ENCODE peak calls at places on chromosome 9, in eight cellular contexts. L is mucosa of descending colon, N is lower lobe of right lung, V is GM12865, O is fibroblast of mammary gland, X is neural progenitor cell, J is astrocyte, K is tibial artery. A is an unnamed sample.

GRCh38 chr9:91186311-91187101 is 175.2 kb downstream of the AUH start:
- DNase-seq in L (no peak), N (no peak), V (no peak), O (peak), X (no peak), J (peak), K (no peak), A (no peak)

GRCh38 chr9:36317766-36318165 is 59.5 kb upstream of the GNE start:
- DNase-seq in L (peak), N (peak), V (no peak), O (no peak), X (no peak), J (no peak), K (no peak), A (no peak)

GRCh38 chr9:18189876-18190670 is 283.9 kb upstream of the ADAMTSL1 start:
- DNase-seq in L (no peak), N (no peak), V (no peak), O (no peak), X (no peak), J (no peak), K (no peak), A (no peak)

GRCh38 chr9:86239053-86239770 is 20.2 kb downstream of the C9orf153 start:
- DNase-seq in L (no peak), N (no peak), V (no peak), O (peak), X (no peak), J (no peak), K (no peak), A (no peak)

GRCh38 chr9:125121156-125121555 is 22.2 kb downstream of the SCAI start:
- DNase-seq in L (no peak), N (no peak), V (no peak), O (no peak), X (no peak), J (peak), K (no peak), A (no peak)

GRCh38 chr9:93642961-93643360 is 66.6 kb downstream of the PHF2 start:
- DNase-seq in L (no peak), N (no peak), V (no peak), O (peak), X (no peak), J (peak), K (no peak), A (no peak)

GRCh38 chr9:119501374-119501773 is 132.1 kb upstream of the BRINP1 start:
- DNase-seq in L (no peak), N (no peak), V (no peak), O (no peak), X (no peak), J (no peak), K (no peak), A (no peak)

GRCh38 chr9:111067472-111067871 is 29.2 kb upstream of the LPAR1 start:
- DNase-seq in L (no peak), N (no peak), V (no peak), O (no peak), X (no peak), J (no peak), K (no peak), A (no peak)

GRCh38 chr9:89916001-89916635 is 311.3 kb downstream of the GADD45G start:
- DNase-seq in L (no peak), N (no peak), V (no peak), O (no peak), X (peak), J (peak), K (no peak), A (peak)

GRCh38 chr9:34387239-34387638 is 10.5 kb upstream of the MYORG start:
- DNase-seq in L (no peak), N (no peak), V (no peak), O (no peak), X (no peak), J (no peak), K (no peak), A (no peak)

GRCh38 chr9:131813116-131813515 is 73.2 kb upstream of the RAPGEF1 start:
- DNase-seq in L (no peak), N (no peak), V (no peak), O (peak), X (no peak), J (peak), K (no peak), A (no peak)

GRCh38 chr9:18520395-18520794 is 46.4 kb downstream of the ADAMTSL1 start:
- DNase-seq in L (no peak), N (no peak), V (no peak), O (peak), X (no peak), J (peak), K (no peak), A (no peak)

GRCh38 chr9:99870126-99870525 is 36.3 kb upstream of the STX17 start:
- DNase-seq in L (no peak), N (no peak), V (no peak), O (peak), X (no peak), J (peak), K (no peak), A (no peak)

GRCh38 chr9:73014011-73014410 is 61.2 kb upstream of the ALDH1A1 start:
- DNase-seq in L (no peak), N (no peak), V (no peak), O (no peak), X (no peak), J (no peak), K (no peak), A (no peak)

GRCh38 chr9:107000218-107000617 is 137.3 kb downstream of the ZNF462 start:
- DNase-seq in L (no peak), N (no peak), V (no peak), O (no peak), X (no peak), J (no peak), K (no peak), A (no peak)

GRCh38 chr9:98708103-98708932 is 417 bp downstream of the GABBR2 start:
- DNase-seq in L (no peak), N (no peak), V (no peak), O (no peak), X (no peak), J (no peak), K (no peak), A (peak)

GRCh38 chr9:22067196-22067595 is 58.1 kb upstream of the CDKN2B start:
- DNase-seq in L (no peak), N (no peak), V (no peak), O (no peak), X (no peak), J (peak), K (no peak), A (no peak)

GRCh38 chr9:120914410-120914809 is 12.2 kb downstream of the TRAF1 start:
- DNase-seq in L (no peak), N (no peak), V (no peak), O (no peak), X (no peak), J (no peak), K (no peak), A (no peak)

GRCh38 chr9:20898885-20899554 is 132.4 kb downstream of the HACD4 start:
- DNase-seq in L (no peak), N (no peak), V (no peak), O (peak), X (no peak), J (peak), K (no peak), A (no peak)

GRCh38 chr9:127447416-127448111 is 3.6 kb downstream of the RPL12 start:
- DNase-seq in L (no peak), N (no peak), V (no peak), O (no peak), X (no peak), J (peak), K (no peak), A (no peak)

GRCh38 chr9:117546894-117547293 is 132.0 kb upstream of the ASTN2 start:
- DNase-seq in L (peak), N (no peak), V (peak), O (no peak), X (no peak), J (no peak), K (no peak), A (no peak)

GRCh38 chr9:117678882-117679281 is 25.3 kb upstream of the TLR4 start:
- DNase-seq in L (peak), N (no peak), V (peak), O (peak), X (no peak), J (peak), K (no peak), A (no peak)

GRCh38 chr9:23934291-23934690 is 108.3 kb upstream of the ELAVL2 start:
- DNase-seq in L (no peak), N (no peak), V (no peak), O (no peak), X (no peak), J (no peak), K (no peak), A (no peak)

GRCh38 chr9:137394866-137395665 is 27.9 kb downstream of the EXD3 start:
- DNase-seq in L (no peak), N (no peak), V (no peak), O (no peak), X (peak), J (no peak), K (no peak), A (no peak)

GRCh38 chr9:93297659-93298497 is 113.9 kb downstream of the WNK2 start:
- DNase-seq in L (no peak), N (peak), V (no peak), O (no peak), X (no peak), J (no peak), K (no peak), A (no peak)

GRCh38 chr9:31848505-31849285 is 535.7 kb upstream of the ACO1 start:
- DNase-seq in L (no peak), N (peak), V (no peak), O (no peak), X (no peak), J (no peak), K (no peak), A (no peak)

DNA sequence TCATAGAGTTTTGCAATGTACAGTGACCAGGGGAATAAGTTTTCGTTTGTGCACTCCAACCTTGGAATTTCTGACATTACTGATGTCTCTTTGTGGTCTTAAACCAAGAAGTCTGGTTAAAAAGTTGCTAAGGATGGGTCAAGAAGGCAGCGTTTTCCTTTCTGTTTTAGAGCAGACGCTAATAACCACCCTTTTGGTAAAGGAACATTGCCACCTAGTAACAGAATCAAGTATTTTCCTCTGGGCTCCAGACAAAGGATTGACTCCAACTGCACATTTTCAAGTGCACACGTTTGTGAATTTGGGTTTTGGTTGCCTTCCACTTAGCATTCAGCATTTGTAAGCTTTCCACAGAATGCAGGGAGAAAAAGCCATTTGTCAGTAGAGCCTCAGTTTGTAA is 22.2 kb upstream of the CEP78 start:
- DNase-seq in L (no peak), N (no peak), V (peak), O (peak), X (peak), J (peak), K (no peak), A (no peak)
- TF ChIP-seq CTCF in L (no peak), N (peak), V (peak), O (peak), X (peak), J (peak), K (no peak), A (no peak)

DNA sequence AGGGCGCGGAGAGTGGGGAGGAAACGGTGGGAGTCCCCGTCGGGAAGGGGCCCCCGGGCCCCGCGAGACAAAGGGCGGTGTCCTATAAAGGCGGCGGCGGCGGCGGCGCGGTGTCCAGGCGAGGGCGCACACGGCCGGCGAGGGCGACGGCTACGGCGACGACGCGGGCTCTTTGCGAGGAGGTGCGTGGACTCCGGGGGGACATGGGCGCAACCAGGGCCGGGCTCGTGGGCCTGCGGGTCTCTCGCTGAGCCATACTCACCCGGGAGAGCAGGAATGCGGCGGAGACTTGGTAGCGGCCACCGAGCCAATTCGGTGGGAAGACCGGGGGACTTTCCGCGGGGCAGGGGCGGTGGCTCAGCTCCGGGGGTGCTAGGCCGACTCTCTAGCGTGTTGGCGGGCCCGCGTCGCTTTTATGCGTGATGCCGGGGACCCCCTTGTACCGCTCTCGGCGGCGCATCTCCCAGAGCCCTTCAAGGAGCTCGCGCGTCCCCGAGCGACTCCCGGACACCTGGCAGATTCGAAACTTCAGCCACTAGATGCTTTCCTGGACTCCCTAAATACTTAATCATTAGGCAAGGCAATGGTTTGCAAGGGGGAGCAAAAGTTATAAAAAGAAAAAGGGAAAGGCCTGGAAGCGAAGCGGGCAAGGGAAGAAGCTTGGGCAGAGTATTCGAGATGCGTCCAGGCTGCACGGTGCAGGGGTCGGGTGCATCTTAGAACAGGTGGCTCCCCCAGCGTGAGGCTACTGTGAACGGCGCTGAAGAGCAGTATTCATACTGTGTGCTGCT is 5.9 kb upstream of the TAL2 start:
- DNase-seq in L (peak), N (no peak), V (peak), O (no peak), X (peak), J (no peak), K (no peak), A (peak)
- TF ChIP-seq CTCF in L (no peak), N (peak), V (peak), O (no peak), X (peak), J (no peak), K (no peak), A (no peak)

GRCh38 chr9:33011857-33012256 is 10.4 kb upstream of the APTX start:
- DNase-seq in L (no peak), N (no peak), V (no peak), O (no peak), X (no peak), J (no peak), K (no peak), A (no peak)

GRCh38 chr9:33014665-33015014 is 10.4 kb upstream of the DNAJA1 start:
- DNase-seq in L (no peak), N (no peak), V (no peak), O (no peak), X (no peak), J (no peak), K (no peak), A (no peak)

GRCh38 chr9:33012328-33013068 is 11.1 kb upstream of the APTX start:
- DNase-seq in L (no peak), N (no peak), V (no peak), O (no peak), X (no peak), J (no peak), K (no peak), A (no peak)

GRCh38 chr9:33017283-33018041 is 7.6 kb upstream of the DNAJA1 start:
- DNase-seq in L (no peak), N (no peak), V (peak), O (no peak), X (no peak), J (no peak), K (no peak), A (no peak)

GRCh38 chr9:33013962-33014664 is 11.0 kb upstream of the DNAJA1 start:
- DNase-seq in L (no peak), N (no peak), V (no peak), O (no peak), X (no peak), J (no peak), K (no peak), A (no peak)
- TF ChIP-seq CTCF in L (no peak), N (no peak), V (no peak), O (no peak), X (no peak), J (no peak), K (no peak), A (no peak)

GRCh38 chr9:122124528-122124927 is 31.4 kb upstream of the TTLL11 start:
- DNase-seq in L (no peak), N (no peak), V (no peak), O (no peak), X (no peak), J (no peak), K (no peak), A (no peak)

GRCh38 chr9:122127396-122127798 is 32.2 kb downstream of the NDUFA8 start:
- DNase-seq in L (no peak), N (no peak), V (no peak), O (no peak), X (no peak), J (no peak), K (no peak), A (no peak)

GRCh38 chr9:122125158-122125890 is 32.2 kb upstream of the TTLL11 start:
- DNase-seq in L (peak), N (peak), V (peak), O (peak), X (peak), J (peak), K (peak), A (peak)

GRCh38 chr9:122126340-122127333 is 32.9 kb downstream of the NDUFA8 start:
- DNase-seq in L (no peak), N (no peak), V (no peak), O (peak), X (peak), J (peak), K (no peak), A (no peak)

DNA sequence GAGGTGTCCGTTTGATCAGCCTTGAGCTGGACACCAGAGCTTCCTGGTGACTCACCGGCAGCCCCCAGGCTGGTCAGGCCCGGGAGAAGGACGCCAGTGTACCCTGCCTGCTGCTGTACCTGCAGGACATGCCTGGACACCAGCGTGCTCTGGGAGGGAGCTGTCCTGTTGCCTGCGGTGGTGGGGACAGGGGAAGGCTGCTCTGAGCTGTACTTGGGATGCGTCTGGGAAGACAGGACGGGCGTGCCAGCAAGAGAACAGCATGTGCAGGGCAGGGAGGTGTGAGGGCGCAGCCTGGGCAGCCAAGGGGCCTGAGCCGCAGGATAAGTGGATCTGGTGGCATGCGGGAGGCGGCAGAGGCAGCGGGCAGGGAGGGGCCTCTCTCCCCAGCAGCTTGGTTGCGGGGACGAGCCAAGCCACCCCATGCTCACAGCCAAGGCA is 32.8 kb upstream of the TTLL11 start:
- DNase-seq in L (no peak), N (no peak), V (no peak), O (no peak), X (no peak), J (peak), K (no peak), A (no peak)
- TF ChIP-seq CTCF in L (no peak), N (no peak), V (no peak), O (no peak), X (no peak), J (no peak), K (no peak), A (no peak)

DNA sequence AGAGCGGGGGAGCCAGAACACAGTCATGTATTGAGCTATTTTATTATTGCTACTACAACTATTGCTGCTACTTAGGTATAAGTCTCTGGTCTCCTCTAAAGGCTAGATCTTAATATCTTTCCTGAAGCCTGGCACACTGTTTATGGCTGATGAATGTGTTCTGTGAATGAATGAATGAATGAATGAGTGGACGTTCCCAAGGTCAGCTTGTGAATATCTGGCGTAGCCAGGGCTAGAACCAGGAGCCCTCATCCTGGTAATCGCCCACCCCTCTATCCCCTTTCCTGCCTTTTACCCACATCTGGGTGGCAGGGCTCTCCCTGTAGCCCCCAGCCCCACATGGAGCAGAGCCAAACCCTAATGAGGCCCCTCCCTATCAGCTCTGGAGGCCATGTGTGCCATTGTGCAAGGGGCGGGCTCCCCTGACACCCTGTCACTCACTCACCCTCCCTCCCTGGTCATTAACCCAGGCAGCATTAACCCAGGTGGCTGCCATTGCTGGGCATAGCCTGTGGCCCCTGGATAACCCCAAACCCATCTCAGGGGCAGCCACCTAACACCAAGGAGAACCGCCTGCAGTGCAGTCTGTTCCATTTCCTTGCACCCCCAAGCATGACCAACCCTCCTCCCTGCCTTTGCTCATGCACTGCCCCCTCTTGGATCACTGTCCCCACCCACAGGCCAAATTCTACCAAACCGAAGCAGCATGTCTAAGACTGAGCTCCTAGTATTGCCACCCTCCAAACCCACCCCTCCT is 2.0 kb upstream of the AKNA start:
- DNase-seq in L (no peak), N (no peak), V (peak), O (no peak), X (no peak), J (no peak), K (no peak), A (no peak)
- TF ChIP-seq CTCF in L (no peak), N (no peak), V (no peak), O (no peak), X (no peak), J (no peak), K (no peak), A (no peak)

GRCh38 chr9:7439355-7439978 is 360.1 kb downstream of the DMAC1 start:
- DNase-seq in L (no peak), N (no peak), V (no peak), O (peak), X (no peak), J (peak), K (no peak), A (no peak)

GRCh38 chr9:7436754-7437153 is 362.8 kb downstream of the DMAC1 start:
- DNase-seq in L (no peak), N (no peak), V (no peak), O (no peak), X (no peak), J (no peak), K (no peak), A (no peak)

GRCh38 chr9:7432989-7433388 is 366.6 kb downstream of the DMAC1 start:
- DNase-seq in L (no peak), N (no peak), V (no peak), O (no peak), X (no peak), J (no peak), K (no peak), A (no peak)

GRCh38 chr9:7433508-7434292 is 365.9 kb downstream of the DMAC1 start:
- DNase-seq in L (no peak), N (no peak), V (no peak), O (no peak), X (no peak), J (no peak), K (no peak), A (no peak)
- TF ChIP-seq CTCF in L (no peak), N (no peak), V (no peak), O (no peak), X (no peak), J (no peak), K (no peak), A (no peak)

DNA sequence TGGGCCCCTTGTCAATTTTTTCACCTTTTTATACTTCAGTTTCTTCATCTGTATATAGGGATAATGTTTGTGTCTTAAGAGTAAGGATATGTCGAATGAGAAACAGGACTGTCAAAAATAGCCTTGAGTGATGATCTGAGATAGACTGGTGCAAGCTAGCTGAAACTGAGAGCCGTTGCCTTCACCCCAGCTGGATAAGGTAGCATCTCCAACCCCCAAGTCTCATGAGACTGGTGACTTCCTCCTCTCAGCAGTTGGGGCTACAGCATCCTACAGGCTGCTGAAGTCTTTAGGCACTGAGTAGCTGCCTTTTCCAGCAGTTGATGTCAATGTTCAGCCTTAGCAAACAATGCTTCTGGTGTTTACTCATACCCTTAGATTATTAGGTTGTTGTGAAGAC is 330.2 kb downstream of the OSTF1 start:
- DNase-seq in L (no peak), N (no peak), V (peak), O (no peak), X (no peak), J (no peak), K (no peak), A (no peak)
- TF ChIP-seq CTCF in L (no peak), N (no peak), V (no peak), O (no peak), X (no peak), J (no peak), K (no peak), A (no peak)

GRCh38 chr9:27333241-27334052 is 36.5 kb upstream of the EQTN start:
- DNase-seq in L (peak), N (peak), V (peak), O (peak), X (peak), J (peak), K (peak), A (peak)
- TF ChIP-seq CTCF in L (peak), N (peak), V (peak), O (peak), X (peak), J (peak), K (peak), A (peak)

A was measured in glutamatergic neuron.